ENCODE peak calls at places on chromosomes 7 and 10, in eight cellular contexts. R is retinal pigment epithelial cell; Q is cardiac fibroblast; B is lung; F is tibial artery; K is CD8-positive, alpha-beta T cell; L is WERI-Rb-1; U is breast epithelium. S is an unnamed sample.

GRCh38 chr10:115861864-115862263 is 411.1 kb downstream of the GFRA1 start:
- DNase-seq in R (peak), Q (peak), B (no peak), F (no peak), K (no peak), L (no peak), U (no peak), S (no peak)

GRCh38 chr7:91266931-91267557 is 2.8 kb downstream of the FZD1 start:
- DNase-seq in R (no peak), Q (no peak), B (no peak), F (no peak), K (no peak), L (no peak), U (no peak), S (no peak)

GRCh38 chr7:5429857-5430611 is 6.4 kb upstream of the TNRC18 start:
- DNase-seq in R (no peak), Q (peak), B (peak), F (peak), K (no peak), L (no peak), U (peak), S (no peak)

GRCh38 chr10:131312261-131312801 is 810 bp upstream of the TCERG1L start:
- DNase-seq in R (no peak), Q (no peak), B (no peak), F (no peak), K (no peak), L (peak), U (no peak), S (no peak)

GRCh38 chr7:1815051-1815481 is 145.0 kb downstream of the ELFN1 start:
- DNase-seq in R (no peak), Q (no peak), B (no peak), F (peak), K (no peak), L (peak), U (peak), S (no peak)

GRCh38 chr10:113557389-113558321 is 4.8 kb downstream of the HABP2 start:
- DNase-seq in R (peak), Q (no peak), B (no peak), F (no peak), K (no peak), L (peak), U (peak), S (no peak)

GRCh38 chr10:124319926-124320391 is 98.8 kb downstream of the OAT start:
- DNase-seq in R (no peak), Q (peak), B (no peak), F (peak), K (no peak), L (no peak), U (no peak), S (peak)

GRCh38 chr10:4028027-4028471 is 243.0 kb upstream of the KLF6 start:
- DNase-seq in R (no peak), Q (no peak), B (no peak), F (no peak), K (no peak), L (no peak), U (no peak), S (no peak)

GRCh38 chr10:33122014-33122788 is 164.2 kb upstream of the ITGB1 start:
- DNase-seq in R (no peak), Q (no peak), B (no peak), F (no peak), K (no peak), L (no peak), U (no peak), S (no peak)

GRCh38 chr7:135147899-135148721 is at the start of gene TMEM140:
- DNase-seq in R (no peak), Q (peak), B (no peak), F (no peak), K (peak), L (no peak), U (no peak), S (no peak)

GRCh38 chr10:48759113-48759901 is 74.6 kb downstream of the WDFY4 start:
- DNase-seq in R (no peak), Q (no peak), B (no peak), F (no peak), K (no peak), L (no peak), U (no peak), S (no peak)

GRCh38 chr10:104336829-104337526 is 1.3 kb downstream of the ITPRIP start:
- DNase-seq in R (no peak), Q (peak), B (no peak), F (no peak), K (no peak), L (no peak), U (peak), S (no peak)

GRCh38 chr10:78937800-78938694 is 130.7 kb upstream of the ZMIZ1 start:
- DNase-seq in R (no peak), Q (no peak), B (no peak), F (no peak), K (no peak), L (no peak), U (no peak), S (no peak)
- TF ChIP-seq CTCF in R (peak), Q (no peak), B (no peak), F (no peak), K (no peak), L (no peak), U (no peak), S (no peak)

GRCh38 chr7:156861212-156861611 is 31.8 kb downstream of the LMBR1 start:
- DNase-seq in R (no peak), Q (no peak), B (no peak), F (no peak), K (no peak), L (no peak), U (no peak), S (no peak)
- TF ChIP-seq CTCF in R (no peak), Q (no peak), B (no peak), F (no peak), K (no peak), L (no peak), U (no peak), S (no peak)

DNA sequence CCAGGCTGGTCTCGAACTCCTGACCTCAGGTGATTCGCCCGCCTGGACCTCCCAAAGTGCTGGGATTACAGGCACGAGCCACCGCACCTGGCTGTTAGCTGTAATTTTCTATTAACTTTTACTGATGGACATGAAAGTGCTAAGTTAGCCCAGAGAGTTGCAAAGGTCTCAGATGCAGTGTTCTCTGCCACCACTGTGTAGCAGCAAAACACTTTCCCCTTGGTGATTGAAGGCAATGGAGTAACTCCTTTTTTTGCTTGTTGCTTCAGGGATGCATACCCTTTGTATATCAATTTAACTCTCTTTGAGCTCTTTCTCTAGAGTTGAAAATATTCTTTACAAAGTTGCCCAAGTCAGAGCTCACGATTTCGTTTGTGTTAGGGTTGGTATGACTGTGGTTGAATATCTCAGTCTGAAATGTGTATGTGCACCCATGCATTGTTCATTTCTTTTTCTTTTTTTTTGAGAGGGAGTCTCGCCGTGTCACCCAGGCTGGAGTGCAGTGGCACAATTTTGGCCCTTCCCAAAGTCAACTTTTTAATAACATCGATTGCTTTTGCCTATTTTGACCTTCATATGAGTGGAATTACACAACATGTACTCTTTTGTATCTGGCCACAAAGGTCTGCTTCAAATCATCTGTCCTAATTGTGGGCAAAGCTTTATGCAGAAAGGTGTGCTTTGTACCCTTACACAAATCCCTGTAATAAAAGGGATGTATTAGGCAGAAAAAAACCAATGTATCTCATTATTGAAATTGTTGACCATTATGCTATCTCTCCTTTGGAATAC is 52.6 kb downstream of the GTF2I start:
- DNase-seq in R (no peak), Q (no peak), B (no peak), F (no peak), K (no peak), L (no peak), U (no peak), S (no peak)
- TF ChIP-seq CTCF in R (no peak), Q (no peak), B (no peak), F (no peak), K (no peak), L (peak), U (no peak), S (no peak)

GRCh38 chr7:128017460-128017859 is 13.8 kb downstream of the LRRC4 start:
- DNase-seq in R (no peak), Q (no peak), B (no peak), F (no peak), K (no peak), L (no peak), U (no peak), S (no peak)
- TF ChIP-seq CTCF in R (no peak), Q (no peak), B (no peak), F (no peak), K (no peak), L (no peak), U (no peak), S (no peak)

GRCh38 chr7:84614821-84615506 is 420.4 kb upstream of the SEMA3A start:
- DNase-seq in R (no peak), Q (peak), B (no peak), F (no peak), K (no peak), L (no peak), U (no peak), S (no peak)
- TF ChIP-seq CTCF in R (no peak), Q (peak), B (no peak), F (no peak), K (no peak), L (no peak), U (no peak), S (no peak)

S was measured in omental fat pad.